ENCODE peak calls at places on chromosome 3, in four cellular contexts. H, I, X and Y are unnamed samples.

GRCh38 chr3:4271834-4272233 is 31.3 kb upstream of the SETMAR start:
- DNase-seq in H (no peak), I (no peak), X (peak; percentile 2), Y (no peak)

GRCh38 chr3:139136459-139137190 is 91.9 kb upstream of the PRR23C start:
- DNase-seq in X (no peak), H (no peak), I (no peak), Y (no peak)

GRCh38 chr3:129025108-129025507 is 24.0 kb downstream of the EFCC1 start:
- DNase-seq in H (no peak), X (no peak), I (no peak), Y (no peak)

GRCh38 chr3:188154758-188155574 is 1.0 kb downstream of the LPP start:
- DNase-seq in I (no peak), H (no peak), X (no peak), Y (no peak)

GRCh38 chr3:105869982-105870381 is 1.2 kb upstream of the CBLB start:
- DNase-seq in X (no peak), I (no peak), H (no peak), Y (no peak)

GRCh38 chr3:83849331-83849730 is 1109.5 kb upstream of the CADM2 start:
- DNase-seq in I (no peak), X (no peak), H (no peak), Y (no peak)

GRCh38 chr3:23546186-23546585 is 259.6 kb upstream of the UBE2E1 start:
- DNase-seq in I (no peak), H (no peak), X (no peak), Y (no peak)

GRCh38 chr3:194871143-194871863 is 185.6 kb downstream of the FAM43A start:
- DNase-seq in X (peak; percentile 83), I (peak; percentile 60), H (no peak), Y (peak; percentile 77)

GRCh38 chr3:137767146-137768020 is 3.3 kb downstream of the SOX14 start:
- DNase-seq in H (no peak), X (no peak), I (no peak), Y (no peak)

GRCh38 chr3:108441081-108441507 is 69.3 kb downstream of the MYH15 start:
- DNase-seq in H (no peak), I (peak; percentile 5), X (no peak), Y (no peak)

GRCh38 chr3:45817788-45818523 is 21.6 kb upstream of the SLC6A20 start:
- DNase-seq in I (peak; percentile 75), H (no peak), X (peak; percentile 92), Y (no peak)

GRCh38 chr3:4052691-4053090 is 250.5 kb upstream of the SETMAR start:
- DNase-seq in X (no peak), H (no peak), I (no peak), Y (no peak)

GRCh38 chr3:40035177-40035576 is 225.8 kb downstream of the MYRIP start:
- DNase-seq in X (no peak), I (no peak), H (no peak), Y (no peak)

GRCh38 chr3:186915808-186916796 is 14.2 kb upstream of the ST6GAL1 start:
- DNase-seq in I (no peak), X (no peak), H (no peak), Y (no peak)

GRCh38 chr3:106338582-106339219 is 469.9 kb upstream of the CBLB start:
- DNase-seq in I (no peak), X (no peak), H (no peak), Y (no peak)